ENCODE peak calls at places on chromosomes 11 and 22, in ten cellular contexts. I is amniotic stem cell; Y is activated CD4-positive, CD25-positive, alpha-beta regulatory T cell; P is posterior vena cava; D is activated B cell treated with CpG ODN at 0.5 μM for 24 hours; F is T follicular helper cell; G is LHCN-M2; Z is HT1080; K is activated CD4-positive, alpha-beta T cell treated with anti-CD3 and anti-CD28 coated beads for 48 hours; V is activated naive CD8-positive, alpha-beta T cell treated with anti-CD3 and anti-CD28 coated beads, Interleukin-2, amount 50 U/mL, for 24 hours. L is an unnamed sample.

GRCh38 chr11:7520981-7521487 is 7.2 kb downstream of the PPFIBP2 start:
- DNase-seq in I (no peak), Y (no peak), P (no peak), D (no peak), F (no peak), G (no peak), Z (no peak), K (no peak), V (no peak), L (no peak)

GRCh38 chr11:71458146-71459070 is 5.4 kb downstream of the NADSYN1 start:
- DNase-seq in I (no peak), Y (no peak), P (peak), D (no peak), F (no peak), G (no peak), Z (no peak), K (no peak), V (no peak), L (no peak)

GRCh38 chr11:103904324-103904667 is 132.1 kb upstream of the DDI1 start:
- DNase-seq in I (no peak), Y (no peak), P (no peak), D (no peak), F (no peak), G (no peak), Z (no peak), K (no peak), V (no peak), L (no peak)

GRCh38 chr22:42001706-42002105 is 3.1 kb downstream of the WBP2NL start:
- DNase-seq in I (no peak), Y (no peak), P (peak), D (no peak), F (no peak), G (no peak), Z (no peak), K (no peak), V (no peak), L (no peak)

GRCh38 chr22:37184816-37185541 is 3.1 kb downstream of the C1QTNF6 start:
- DNase-seq in I (no peak), Y (no peak), P (peak), D (no peak), F (no peak), G (no peak), Z (no peak), K (no peak), V (no peak), L (peak)

GRCh38 chr22:36467946-36468345 is 13.5 kb downstream of the TXN2 start:
- DNase-seq in I (peak), Y (no peak), P (no peak), D (no peak), F (no peak), G (peak), Z (peak), K (peak), V (peak), L (no peak)

GRCh38 chr11:79182794-79183193 is 258.0 kb downstream of the TENM4 start:
- DNase-seq in I (peak), Y (no peak), P (no peak), D (no peak), F (no peak), G (no peak), Z (no peak), K (no peak), V (no peak), L (no peak)

GRCh38 chr11:61145228-61146005 is 15.8 kb downstream of the VPS37C start:
- DNase-seq in I (no peak), Y (no peak), P (peak), D (no peak), F (no peak), G (no peak), Z (no peak), K (no peak), V (no peak), L (no peak)

GRCh38 chr22:30610299-30610698 is 3.3 kb downstream of the TCN2 start:
- DNase-seq in I (no peak), Y (no peak), P (no peak), D (no peak), F (no peak), G (no peak), Z (no peak), K (no peak), V (no peak), L (no peak)

GRCh38 chr11:102794382-102794781 is 3.6 kb downstream of the MMP1 start:
- DNase-seq in I (no peak), Y (no peak), P (no peak), D (no peak), F (no peak), G (peak), Z (peak), K (peak), V (peak), L (no peak)

GRCh38 chr11:110200241-110200640 is 96.2 kb downstream of the RDX start:
- DNase-seq in I (no peak), Y (no peak), P (no peak), D (no peak), F (no peak), G (peak), Z (peak), K (no peak), V (no peak), L (no peak)

GRCh38 chr22:45598596-45599217 is 72.9 kb upstream of the ATXN10 start:
- DNase-seq in I (no peak), Y (no peak), P (no peak), D (no peak), F (no peak), G (no peak), Z (no peak), K (no peak), V (no peak), L (no peak)

GRCh38 chr11:110518809-110519514 is 89.2 kb downstream of the FDX1 start:
- DNase-seq in I (no peak), Y (no peak), P (no peak), D (no peak), F (no peak), G (peak), Z (no peak), K (no peak), V (no peak), L (no peak)

L was measured in left lung.